ENCODE peak calls at places on chromosomes 5 and 9, in six cellular contexts. O, Z, R, A, E and K are unnamed samples.

GRCh38 chr5:158320178-158320674 is 461.3 kb upstream of the CLINT1 start:
- DNase-seq in R (peak), Z (no peak), E (no peak), O (no peak), A (no peak), K (no peak)

GRCh38 chr5:96340357-96340756 is 92.7 kb downstream of the PCSK1 start:
- DNase-seq in R (no peak), E (no peak), O (no peak), Z (no peak), A (peak), K (no peak)

GRCh38 chr9:123796618-123797484 is 133.1 kb downstream of the DENND1A start:
- DNase-seq in R (no peak), Z (no peak), O (peak), E (no peak), A (peak), K (no peak)

GRCh38 chr9:109379513-109379912 is 58.7 kb upstream of the EPB41L4B start:
- DNase-seq in E (no peak), R (no peak), O (no peak), A (no peak), Z (no peak), K (no peak)

GRCh38 chr9:10488937-10489336 is 123.9 kb downstream of the PTPRD start:
- DNase-seq in Z (no peak), A (no peak), E (no peak), R (no peak), O (no peak), K (no peak)

GRCh38 chr5:180787025-180787424 is 15.6 kb downstream of the MGAT1 start:
- DNase-seq in A (no peak), E (no peak), O (peak), R (no peak), Z (no peak), K (no peak)

GRCh38 chr5:115170128-115170923 is 618 bp upstream of the TRIM36 start:
- DNase-seq in Z (no peak), R (no peak), A (peak), O (no peak), E (no peak), K (peak)

GRCh38 chr9:134003237-134003636 is 11.1 kb upstream of the VAV2 start:
- DNase-seq in R (no peak), A (no peak), E (no peak), Z (no peak), O (no peak), K (no peak)

GRCh38 chr5:150180241-150181027 is 9.4 kb upstream of the SLC6A7 start:
- DNase-seq in R (no peak), A (peak), Z (no peak), O (no peak), E (peak), K (peak)

GRCh38 chr5:139733698-139734491 is 61.7 kb upstream of the PSD2 start:
- DNase-seq in O (no peak), Z (no peak), E (no peak), A (no peak), R (no peak), K (no peak)

GRCh38 chr5:429453-430188 is 13.4 kb upstream of the EXOC3 start:
- DNase-seq in R (peak), Z (no peak), E (peak), A (peak), O (peak), K (peak)

GRCh38 chr9:4798281-4798680 is 5.5 kb downstream of the RCL1 start:
- DNase-seq in Z (no peak), R (no peak), O (no peak), E (no peak), A (no peak), K (no peak)

GRCh38 chr5:69364414-69364813 is 4.9 kb downstream of the AK6 start:
- DNase-seq in A (peak), O (peak), E (no peak), R (no peak), Z (no peak), K (no peak)

GRCh38 chr9:80175286-80175906 is 603.6 kb downstream of the TLE4 start:
- DNase-seq in A (peak), O (peak), E (no peak), Z (peak), R (peak), K (no peak)

GRCh38 chr5:56078675-56079500 is 84.1 kb upstream of the IL6ST start:
- DNase-seq in O (peak), E (peak), A (peak), Z (no peak), R (no peak), K (peak)